ENCODE peak calls at places on chromosome 11, in six cellular contexts. Z is natural killer cell, Y is psoas muscle, F is brain microvascular endothelial cell, Q is neural crest cell, J is cardiac muscle cell. K is an unnamed sample.

GRCh38 chr11:69385832-69386415 is 92.0 kb downstream of the MYEOV start:
- DNase-seq in Z (no peak), J (no peak), Y (no peak), Q (no peak), F (no peak), K (peak)

GRCh38 chr11:17135934-17136683 is 58.6 kb upstream of the RPS13 start:
- DNase-seq in Q (no peak), F (no peak), J (no peak), Z (no peak), Y (no peak), K (no peak)

GRCh38 chr11:8026982-8027381 is 39.8 kb downstream of the EIF3F start:
- DNase-seq in Q (no peak), F (no peak), Y (no peak), J (no peak), Z (no peak), K (no peak)

GRCh38 chr11:120717623-120718022 is 206.1 kb downstream of the GRIK4 start:
- DNase-seq in J (no peak), Y (no peak), Z (no peak), F (no peak), Q (no peak), K (peak)

GRCh38 chr11:126231725-126232459 is 20.3 kb downstream of the FAM118B start:
- DNase-seq in Q (no peak), J (peak), F (no peak), Y (no peak), Z (no peak), K (no peak)

GRCh38 chr11:10752061-10752460 is 1.0 kb downstream of the CTR9 start:
- DNase-seq in F (no peak), Z (no peak), Q (no peak), Y (no peak), J (no peak), K (no peak)

GRCh38 chr11:44269369-44270351 is 40.3 kb downstream of the ALX4 start:
- DNase-seq in F (peak), Q (no peak), Z (no peak), Y (no peak), J (peak), K (no peak)

GRCh38 chr11:60934091-60934789 is 10.0 kb downstream of the TMEM132A start:
- DNase-seq in Q (no peak), J (no peak), F (no peak), Z (no peak), Y (peak), K (no peak)

GRCh38 chr11:12377106-12377823 is at the start of gene PARVA:
- DNase-seq in Q (peak), Y (peak), J (peak), Z (no peak), F (peak), K (peak)

GRCh38 chr11:44744160-44744559 is 17.4 kb downstream of the TSPAN18 start:
- DNase-seq in J (no peak), Q (no peak), F (no peak), Y (no peak), Z (no peak), K (no peak)

GRCh38 chr11:130672911-130673310 is 224.5 kb downstream of the ADAMTS15 start:
- DNase-seq in Y (no peak), Z (no peak), F (no peak), J (no peak), Q (no peak), K (no peak)

GRCh38 chr11:118099838-118100570 is 13.2 kb upstream of the SMIM35 start:
- DNase-seq in Y (no peak), Z (no peak), J (no peak), Q (no peak), F (no peak), K (no peak)

GRCh38 chr11:134560066-134560465 is 148.0 kb upstream of the B3GAT1 start:
- DNase-seq in J (no peak), Q (no peak), Y (no peak), Z (peak), F (no peak), K (peak)

GRCh38 chr11:116104480-116105174 is 600.4 kb upstream of the CADM1 start:
- DNase-seq in Q (no peak), Z (no peak), F (no peak), J (no peak), Y (no peak), K (no peak)

GRCh38 chr11:118002010-118002540 is 15.9 kb downstream of the IL10RA start:
- DNase-seq in Q (no peak), Y (no peak), Z (peak), J (no peak), F (no peak), K (peak)

GRCh38 chr11:75199412-75199955 is 41.1 kb upstream of the TPBGL start:
- DNase-seq in J (no peak), Q (no peak), F (no peak), Z (no peak), Y (no peak), K (no peak)

GRCh38 chr11:134275534-134276395 is at the start of gene GLB1L3:
- DNase-seq in Y (peak), Z (no peak), J (no peak), Q (peak), F (no peak), K (no peak)

GRCh38 chr11:113308601-113309000 is 5.8 kb upstream of the TTC12 start:
- DNase-seq in J (no peak), Y (no peak), Z (no peak), Q (no peak), F (no peak), K (no peak)

GRCh38 chr11:102168483-102168882 is 58.2 kb downstream of the YAP1 start:
- DNase-seq in J (no peak), F (no peak), Q (no peak), Z (no peak), Y (no peak), K (no peak)

GRCh38 chr11:94948070-94948617 is 25.2 kb downstream of the CWC15 start:
- DNase-seq in Z (no peak), F (no peak), Q (no peak), J (peak), Y (no peak), K (no peak)

GRCh38 chr11:128471138-128471661 is 116.2 kb downstream of the ETS1 start:
- DNase-seq in Y (no peak), J (no peak), F (no peak), Z (no peak), Q (no peak), K (no peak)

GRCh38 chr11:134541355-134541754 is 129.3 kb upstream of the B3GAT1 start:
- DNase-seq in Q (no peak), Y (peak), Z (peak), J (no peak), F (no peak), K (no peak)

GRCh38 chr11:34745209-34745608 is 124.3 kb downstream of the EHF start:
- DNase-seq in F (no peak), J (peak), Q (no peak), Y (no peak), Z (no peak), K (no peak)

GRCh38 chr11:69001301-69002081 is 11.6 kb downstream of the MRGPRF start:
- DNase-seq in Q (no peak), Y (peak), F (no peak), J (no peak), Z (no peak), K (no peak)

GRCh38 chr11:124823512-124824376 is 23.5 kb upstream of the MSANTD2 start:
- DNase-seq in J (no peak), Z (no peak), Y (no peak), Q (no peak), F (no peak), K (no peak)

GRCh38 chr11:34161812-34162506 is 56.5 kb downstream of the NAT10 start:
- DNase-seq in Z (no peak), J (no peak), Q (no peak), Y (peak), F (peak), K (no peak)

GRCh38 chr11:6418199-6418957 is 516 bp downstream of the APBB1 start:
- DNase-seq in J (no peak), F (no peak), Q (peak), Z (no peak), Y (no peak), K (no peak)

GRCh38 chr11:11349870-11350325 is 3.2 kb downstream of the CSNK2A3 start:
- DNase-seq in F (peak), Z (no peak), Q (no peak), J (peak), Y (no peak), K (no peak)

GRCh38 chr11:114064216-114064615 is 4.7 kb downstream of the ZBTB16 start:
- DNase-seq in F (no peak), Q (no peak), Y (peak), J (no peak), Z (no peak), K (no peak)

GRCh38 chr11:48307760-48308386 is 1.9 kb downstream of the OR4S1 start:
- DNase-seq in J (peak), Q (peak), Y (no peak), F (peak), Z (peak), K (no peak)

GRCh38 chr11:45489281-45489906 is 176.0 kb downstream of the CHST1 start:
- DNase-seq in Q (no peak), Y (no peak), F (no peak), J (no peak), Z (no peak), K (no peak)

GRCh38 chr11:44632466-44633123 is 67.1 kb downstream of the CD82 start:
- DNase-seq in Q (peak), J (peak), Z (no peak), F (peak), Y (no peak), K (no peak)

GRCh38 chr11:118834428-118835028 is 43.6 kb upstream of the DDX6 start:
- DNase-seq in Y (no peak), F (no peak), Z (no peak), Q (no peak), J (peak), K (no peak)

GRCh38 chr11:101061606-101062005 is 68.0 kb downstream of the PGR start:
- DNase-seq in Y (no peak), J (peak), F (peak), Z (no peak), Q (no peak), K (no peak)

GRCh38 chr11:42972741-42973140 is 339.1 kb upstream of the API5 start:
- DNase-seq in J (no peak), Q (no peak), Y (no peak), F (no peak), Z (no peak), K (no peak)

GRCh38 chr11:93219440-93219839 is 21.6 kb upstream of the SLC36A4 start:
- DNase-seq in Z (no peak), Y (no peak), F (no peak), Q (no peak), J (no peak), K (no peak)

GRCh38 chr11:44065161-44065571 is 904 bp upstream of the ACCS start:
- DNase-seq in F (no peak), Q (no peak), J (no peak), Z (no peak), Y (no peak), K (no peak)

GRCh38 chr11:270451-271208 is 7.6 kb upstream of the NLRP6 start:
- DNase-seq in J (no peak), F (no peak), Z (no peak), Y (no peak), Q (no peak), K (no peak)

GRCh38 chr11:5992150-5992549 is 5.4 kb upstream of the OR52L1 start:
- DNase-seq in Z (no peak), J (no peak), F (no peak), Q (no peak), Y (no peak), K (no peak)

GRCh38 chr11:103637250-103637649 is 399.2 kb upstream of the DDI1 start:
- DNase-seq in J (no peak), Q (no peak), Z (no peak), Y (no peak), F (no peak), K (no peak)
- TF ChIP-seq CTCF in J (no peak), Q (no peak), Z (no peak), Y (no peak), F (no peak), K (no peak)

GRCh38 chr11:112023104-112023503 is 2.1 kb upstream of the DLAT start:
- DNase-seq in F (no peak), J (no peak), Y (no peak), Q (no peak), Z (no peak), K (no peak)
- TF ChIP-seq CTCF in F (no peak), J (no peak), Y (no peak), Q (no peak), Z (no peak), K (peak)

GRCh38 chr11:96241351-96241841 is 101.6 kb downstream of the MAML2 start:
- DNase-seq in J (no peak), Q (no peak), Z (no peak), F (no peak), Y (no peak), K (no peak)
- TF ChIP-seq CTCF in J (no peak), Q (peak), Z (no peak), F (peak), Y (no peak), K (peak)

GRCh38 chr11:59754859-59755700 is at the start of gene STX3:
- DNase-seq in Q (peak), Y (peak), F (peak), J (peak), Z (peak), K (peak)

GRCh38 chr11:59756845-59757244 is 1.7 kb downstream of the STX3 start:
- DNase-seq in Q (no peak), Z (no peak), F (peak), J (no peak), Y (no peak), K (no peak)

GRCh38 chr11:59756496-59756840 is 1.3 kb downstream of the STX3 start:
- DNase-seq in Y (no peak), Z (no peak), F (peak), Q (no peak), J (no peak), K (no peak)

GRCh38 chr11:59754494-59754858 is 700 bp upstream of the STX3 start:
- DNase-seq in J (no peak), F (no peak), Z (peak), Q (no peak), Y (no peak), K (no peak)

GRCh38 chr11:59755701-59756495 is 722 bp downstream of the STX3 start:
- DNase-seq in Q (peak), Z (peak), F (peak), J (peak), Y (peak), K (peak)
- TF ChIP-seq CTCF in Q (no peak), Z (no peak), F (no peak), J (no peak), Y (no peak), K (no peak)

K was measured in type B pancreatic cell.